ENCODE peak calls at places on chromosomes 13 and 19, in eight cellular contexts. A, N, L, O, M, I, K and H are unnamed samples.

GRCh38 chr19:30391554-30392551 is 19.7 kb downstream of the ZNF536 start:
- DNase-seq in K (no peak), N (no peak), A (no peak), L (no peak), O (peak), I (no peak), M (no peak), H (no peak)

GRCh38 chr13:91017031-91017668 is 330.3 kb upstream of the MIR17HG start:
- DNase-seq in I (peak), L (peak), O (peak), K (peak), N (no peak), M (no peak), A (peak), H (peak)

GRCh38 chr13:72565893-72566292 is 161.5 kb downstream of the MZT1 start:
- DNase-seq in I (no peak), N (no peak), M (no peak), A (peak), O (peak), L (peak), K (no peak), H (peak)

GRCh38 chr19:13011653-13012389 is 16.5 kb downstream of the NFIX start:
- DNase-seq in N (no peak), I (no peak), K (no peak), O (no peak), M (no peak), L (no peak), A (no peak), H (no peak)

GRCh38 chr13:44412341-44412935 is 38.8 kb downstream of the SERP2 start:
- DNase-seq in I (no peak), M (no peak), O (no peak), A (no peak), N (no peak), L (no peak), K (no peak), H (no peak)

GRCh38 chr13:67867206-67867605 is 637.1 kb upstream of the PCDH9 start:
- DNase-seq in N (no peak), L (no peak), M (no peak), K (no peak), I (no peak), A (no peak), O (no peak), H (no peak)

GRCh38 chr19:1122021-1122971 is 18.5 kb downstream of the GPX4 start:
- DNase-seq in O (no peak), M (no peak), I (no peak), K (no peak), N (no peak), A (no peak), L (no peak), H (no peak)

GRCh38 chr13:97012251-97013048 is 18.2 kb upstream of the OXGR1 start:
- DNase-seq in K (no peak), O (no peak), L (no peak), N (no peak), A (no peak), I (no peak), M (no peak), H (no peak)

GRCh38 chr13:80945328-80945727 is 604.4 kb upstream of the SPRY2 start:
- DNase-seq in N (no peak), K (no peak), A (no peak), M (no peak), L (peak), O (peak), I (peak), H (no peak)

GRCh38 chr19:29690842-29691241 is 24.2 kb downstream of the C19orf12 start:
- DNase-seq in K (no peak), A (peak), L (no peak), M (no peak), O (peak), I (peak), N (no peak), H (peak)

GRCh38 chr13:64339373-64340063 is 2890.6 kb downstream of the PCDH9 start:
- DNase-seq in I (peak), K (no peak), A (no peak), N (no peak), L (no peak), M (no peak), O (no peak), H (no peak)

GRCh38 chr13:23506821-23507210 is 63.4 kb upstream of the TNFRSF19 start:
- DNase-seq in M (no peak), N (no peak), L (no peak), K (no peak), I (no peak), A (peak), O (no peak), H (no peak)

GRCh38 chr19:16445238-16446107 is 26.3 kb downstream of the EPS15L1 start:
- DNase-seq in K (no peak), O (peak), A (no peak), N (peak), L (peak), I (no peak), M (no peak), H (no peak)

GRCh38 chr13:59865398-59865797 is 298.3 kb downstream of the DIAPH3 start:
- DNase-seq in K (no peak), A (no peak), I (no peak), M (no peak), O (no peak), N (no peak), L (no peak), H (no peak)

GRCh38 chr13:43111887-43112400 is 88.6 kb downstream of the DNAJC15 start:
- DNase-seq in I (no peak), N (no peak), O (no peak), L (no peak), M (no peak), A (no peak), K (no peak), H (no peak)

GRCh38 chr19:45477713-45478453 is 10.1 kb downstream of the FOSB start:
- DNase-seq in M (no peak), A (peak), N (no peak), L (peak), O (peak), I (no peak), K (no peak), H (no peak)

GRCh38 chr13:109940637-109941036 is 154.3 kb upstream of the IRS2 start:
- DNase-seq in N (no peak), I (no peak), A (no peak), K (no peak), O (no peak), M (no peak), L (no peak), H (no peak)

GRCh38 chr19:50661675-50662441 is 12.6 kb downstream of the C19orf81 start:
- DNase-seq in I (no peak), K (no peak), L (no peak), M (no peak), O (no peak), N (no peak), A (no peak), H (no peak)

GRCh38 chr13:110448230-110448629 is 113.3 kb downstream of the RAB20 start:
- DNase-seq in N (no peak), O (no peak), I (no peak), A (peak), M (no peak), K (no peak), L (no peak), H (peak)

GRCh38 chr13:101567841-101568240 is 115.4 kb downstream of the ITGBL1 start:
- DNase-seq in K (no peak), O (no peak), N (no peak), A (no peak), L (no peak), M (no peak), I (no peak), H (no peak)

GRCh38 chr13:35838356-35838755 is 292.8 kb downstream of the DCLK1 start:
- DNase-seq in M (no peak), I (no peak), O (no peak), N (no peak), K (no peak), L (no peak), A (peak), H (no peak)

GRCh38 chr13:52195052-52195837 is 35.8 kb upstream of the NEK3 start:
- DNase-seq in N (peak), K (peak), A (no peak), L (no peak), M (peak), O (no peak), I (no peak), H (peak)

GRCh38 chr19:39671739-39672363 is 16.1 kb downstream of the LGALS16 start:
- DNase-seq in O (peak), N (no peak), A (peak), M (no peak), I (peak), L (peak), K (no peak), H (peak)

GRCh38 chr19:50500060-50500752 is 10.8 kb downstream of the JOSD2 start:
- DNase-seq in K (no peak), I (no peak), L (peak), A (peak), N (no peak), O (peak), M (no peak), H (no peak)

GRCh38 chr19:19292607-19293006 is 19.5 kb upstream of the TM6SF2 start:
- DNase-seq in O (no peak), K (no peak), A (no peak), I (no peak), N (no peak), L (no peak), M (no peak), H (no peak)